ENCODE peak calls at places on chromosomes 11 and 22, in ten cellular contexts. L, P, U, N, I, Q, T, Z, E and S are unnamed samples.

GRCh38 chr11:99519095-99519494 is 498.3 kb downstream of the CNTN5 start:
- DNase-seq in U (peak), T (no peak), I (no peak), L (no peak), E (no peak), P (no peak), N (no peak), Z (no peak), Q (no peak), S (no peak)

GRCh38 chr11:68303982-68304780 is 8.2 kb upstream of the LRP5 start:
- DNase-seq in N (no peak), L (no peak), Z (no peak), Q (no peak), U (no peak), T (no peak), I (no peak), P (no peak), E (no peak), S (no peak)

GRCh38 chr22:36358533-36359171 is 29.1 kb downstream of the MYH9 start:
- DNase-seq in L (no peak), P (no peak), N (no peak), U (no peak), E (no peak), Q (no peak), I (no peak), T (no peak), Z (no peak), S (no peak)

GRCh38 chr22:19667872-19668740 is 46.2 kb upstream of the SEPTIN5 start:
- DNase-seq in Z (no peak), P (no peak), Q (no peak), U (no peak), T (no peak), I (no peak), N (no peak), L (no peak), E (no peak), S (no peak)

GRCh38 chr11:29161216-29161615 is 855.6 kb downstream of the KCNA4 start:
- DNase-seq in T (no peak), Q (no peak), L (no peak), U (peak), I (no peak), P (no peak), Z (no peak), N (no peak), E (no peak), S (no peak)

GRCh38 chr11:110059706-110060430 is 33.3 kb upstream of the ZC3H12C start:
- DNase-seq in T (no peak), U (peak), L (no peak), Q (no peak), P (no peak), E (peak), I (no peak), N (no peak), Z (no peak), S (no peak)

GRCh38 chr11:87150936-87151335 is 113.2 kb downstream of the TMEM135 start:
- DNase-seq in Q (no peak), L (no peak), T (no peak), N (no peak), I (no peak), P (no peak), E (peak), U (peak), Z (no peak), S (no peak)

GRCh38 chr22:39598017-39598965 is 27.7 kb downstream of the CACNA1I start:
- DNase-seq in L (peak), E (no peak), Q (peak), U (peak), T (no peak), N (peak), P (peak), Z (no peak), I (peak), S (peak)

GRCh38 chr11:118138839-118139420 is 13.7 kb downstream of the SCN4B start:
- DNase-seq in I (peak), N (no peak), T (no peak), L (no peak), P (no peak), Q (no peak), U (no peak), E (no peak), Z (no peak), S (no peak)

GRCh38 chr11:824292-824880 is 3.3 kb upstream of the CRACR2B start:
- DNase-seq in Z (no peak), N (no peak), I (no peak), P (no peak), T (no peak), Q (no peak), U (no peak), L (no peak), E (no peak), S (no peak)

GRCh38 chr22:33917744-33918406 is 2.4 kb downstream of the LARGE1 start:
- DNase-seq in E (peak), Z (peak), Q (no peak), P (no peak), T (peak), I (no peak), N (no peak), L (no peak), U (no peak), S (no peak)